ENCODE peak calls at places on chromosomes 16 and 17, in five cellular contexts. One of them, this sample, is unnamed. For H3K36me3, the result is how much of the 10 kb centered on the place peaks cover.

GRCh38 chr16:87309912-87310485 is 7.2 kb downstream of the C16orf95 start:
- DNase-seq in endothelial cell of umbilical vein: no peak
- DNase-seq in testis: no peak
- DNase-seq in A673: no peak
- DNase-seq in ovary: peak
- DNase-seq in this sample: no peak

GRCh38 chr17:56598471-56598870 is 5.0 kb downstream of the NOG start:
- DNase-seq in ovary: no peak
- DNase-seq in endothelial cell of umbilical vein: no peak
- DNase-seq in testis: no peak
- DNase-seq in A673: no peak
- DNase-seq in this sample: peak

GRCh38 chr17:57706761-57707160 is 38.3 kb downstream of the CCDC182 start:
- DNase-seq in A673: no peak
- DNase-seq in ovary: no peak
- DNase-seq in endothelial cell of umbilical vein: no peak
- DNase-seq in testis: no peak
- DNase-seq in this sample: no peak

GRCh38 chr17:969767-970387 is 9.7 kb downstream of the NXN start:
- DNase-seq in ovary: no peak
- DNase-seq in A673: no peak
- DNase-seq in testis: no peak
- DNase-seq in endothelial cell of umbilical vein: no peak
- DNase-seq in this sample: no peak

GRCh38 chr17:4534928-4535666 is 20.1 kb downstream of the MYBBP1A start:
- DNase-seq in testis: no peak
- DNase-seq in endothelial cell of umbilical vein: no peak
- DNase-seq in ovary: peak
- DNase-seq in A673: no peak
- DNase-seq in this sample: no peak

GRCh38 chr17:8836821-8837426 is 30.6 kb downstream of the PIK3R6 start:
- DNase-seq in ovary: no peak
- DNase-seq in testis: no peak
- DNase-seq in endothelial cell of umbilical vein: no peak
- DNase-seq in A673: no peak
- DNase-seq in this sample: no peak

GRCh38 chr17:76136276-76137025 is 4.6 kb downstream of the FOXJ1 start:
- DNase-seq in testis: no peak
- DNase-seq in ovary: no peak
- DNase-seq in endothelial cell of umbilical vein: no peak
- DNase-seq in A673: no peak
- DNase-seq in this sample: no peak

GRCh38 chr17:47937915-47938314 is 3.5 kb upstream of the PNPO start:
- DNase-seq in testis: peak
- DNase-seq in endothelial cell of umbilical vein: no peak
- DNase-seq in ovary: no peak
- DNase-seq in A673: no peak
- DNase-seq in this sample: no peak

GRCh38 chr16:30902070-30902972 is 5.9 kb downstream of the CTF1 start:
- DNase-seq in ovary: peak
- DNase-seq in testis: peak
- DNase-seq in endothelial cell of umbilical vein: peak
- DNase-seq in A673: peak
- DNase-seq in this sample: peak

GRCh38 chr16:89270666-89271345 is 53.3 kb downstream of the ZNF778 start:
- DNase-seq in A673: no peak
- DNase-seq in ovary: no peak
- DNase-seq in testis: no peak
- DNase-seq in endothelial cell of umbilical vein: no peak
- DNase-seq in this sample: no peak

GRCh38 chr17:44941712-44942331 is 5.8 kb downstream of the KIF18B start:
- DNase-seq in ovary: no peak
- DNase-seq in endothelial cell of umbilical vein: no peak
- DNase-seq in testis: no peak
- DNase-seq in A673: no peak
- DNase-seq in this sample: no peak

GRCh38 chr16:69108069-69108904 is 2.8 kb downstream of the HAS3 start:
- DNase-seq in endothelial cell of umbilical vein: no peak
- DNase-seq in ovary: peak
- DNase-seq in A673: no peak
- DNase-seq in testis: no peak
- DNase-seq in this sample: no peak

GRCh38 chr17:82087961-82088837 is 9.8 kb downstream of the FASN start:
- DNase-seq in testis: no peak
- DNase-seq in endothelial cell of umbilical vein: no peak
- DNase-seq in ovary: peak
- DNase-seq in A673: no peak
- DNase-seq in this sample: no peak

GRCh38 chr17:14950216-14950615 is 314.9 kb downstream of the PMP22 start:
- DNase-seq in testis: no peak
- DNase-seq in ovary: no peak
- DNase-seq in endothelial cell of umbilical vein: no peak
- DNase-seq in A673: no peak
- DNase-seq in this sample: no peak

GRCh38 chr17:28145348-28145747 is 102.9 kb downstream of the NLK start:
- DNase-seq in endothelial cell of umbilical vein: no peak
- DNase-seq in testis: no peak
- DNase-seq in ovary: no peak
- DNase-seq in A673: peak
- DNase-seq in this sample: no peak

GRCh38 chr17:38898291-38898679 is 27.1 kb upstream of the LASP1NB start:
- DNase-seq in testis: no peak
- DNase-seq in A673: no peak
- DNase-seq in ovary: no peak
- DNase-seq in endothelial cell of umbilical vein: no peak
- DNase-seq in this sample: no peak

GRCh38 chr17:57881783-57882291 is 32.0 kb upstream of the MRPS23 start:
- DNase-seq in endothelial cell of umbilical vein: no peak
- DNase-seq in ovary: no peak
- DNase-seq in testis: peak
- DNase-seq in A673: no peak
- DNase-seq in this sample: peak

GRCh38 chr16:66377327-66377723 is 10.8 kb downstream of the CDH5 start:
- DNase-seq in A673: no peak
- DNase-seq in testis: no peak
- DNase-seq in endothelial cell of umbilical vein: no peak
- DNase-seq in ovary: no peak
- DNase-seq in this sample: no peak

GRCh38 chr17:81493198-81494038 is 19.2 kb downstream of the ACTG1 start:
- DNase-seq in ovary: no peak
- DNase-seq in endothelial cell of umbilical vein: no peak
- DNase-seq in A673: no peak
- DNase-seq in testis: peak
- DNase-seq in this sample: no peak

GRCh38 chr16:26196310-26196709 is 504.6 kb downstream of the HS3ST4 start:
- DNase-seq in ovary: no peak
- DNase-seq in testis: no peak
- DNase-seq in A673: no peak
- DNase-seq in endothelial cell of umbilical vein: no peak
- DNase-seq in this sample: no peak

GRCh38 chr17:57609878-57610270 is 135.2 kb downstream of the CCDC182 start:
- DNase-seq in testis: no peak
- DNase-seq in endothelial cell of umbilical vein: no peak
- DNase-seq in ovary: no peak
- DNase-seq in A673: no peak
- DNase-seq in this sample: no peak

GRCh38 chr17:36188891-36189306 is 7.7 kb downstream of the CCL3L1 start:
- DNase-seq in endothelial cell of umbilical vein: no peak
- DNase-seq in testis: no peak
- DNase-seq in A673: no peak
- DNase-seq in ovary: no peak
- DNase-seq in this sample: no peak

GRCh38 chr17:69763503-69763902 is 311.5 kb upstream of the KCNJ16 start:
- DNase-seq in ovary: no peak
- DNase-seq in testis: no peak
- DNase-seq in endothelial cell of umbilical vein: peak
- DNase-seq in A673: no peak
- DNase-seq in this sample: peak

GRCh38 chr16:30382398-30383015 is at the start of gene SEPTIN1:
- DNase-seq in ovary: no peak
- DNase-seq in A673: no peak
- DNase-seq in endothelial cell of umbilical vein: no peak
- DNase-seq in testis: no peak
- DNase-seq in this sample: no peak

GRCh38 chr17:50308666-50309065 is 34.4 kb downstream of the TMEM92 start:
- DNase-seq in ovary: no peak
- DNase-seq in endothelial cell of umbilical vein: no peak
- DNase-seq in A673: no peak
- DNase-seq in testis: no peak
- DNase-seq in this sample: no peak

GRCh38 chr17:21817791-21818364 is 125.6 kb downstream of the KCNJ18 start:
- DNase-seq in A673: no peak
- DNase-seq in ovary: no peak
- DNase-seq in endothelial cell of umbilical vein: no peak
- DNase-seq in testis: no peak
- DNase-seq in this sample: peak

GRCh38 chr17:80545499-80545826 is 825 bp downstream of the RPTOR start:
- DNase-seq in endothelial cell of umbilical vein: peak
- DNase-seq in testis: no peak
- DNase-seq in ovary: no peak
- DNase-seq in A673: peak
- DNase-seq in this sample: no peak

GRCh38 chr16:67294927-67295326 is 15.6 kb downstream of the PLEKHG4 start:
- DNase-seq in endothelial cell of umbilical vein: no peak
- DNase-seq in ovary: no peak
- DNase-seq in A673: no peak
- DNase-seq in testis: no peak
- DNase-seq in this sample: no peak

GRCh38 chr16:7303014-7303676 is 29.5 kb upstream of the RBFOX1 start:
- DNase-seq in endothelial cell of umbilical vein: no peak
- DNase-seq in A673: no peak
- DNase-seq in ovary: peak
- DNase-seq in testis: peak
- DNase-seq in this sample: peak

GRCh38 chr16:27214084-27214961 is 11.0 kb downstream of the KDM8 start:
- DNase-seq in ovary: no peak
- DNase-seq in endothelial cell of umbilical vein: no peak
- DNase-seq in testis: no peak
- DNase-seq in A673: no peak
- DNase-seq in this sample: no peak

GRCh38 chr17:1110844-1111598 is 68.8 kb downstream of the ABR start:
- DNase-seq in testis: no peak
- DNase-seq in A673: peak
- DNase-seq in endothelial cell of umbilical vein: peak
- DNase-seq in ovary: no peak
- DNase-seq in this sample: peak

GRCh38 chr16:62190426-62190825 is 154.2 kb upstream of the CDH8 start:
- DNase-seq in testis: peak
- DNase-seq in ovary: no peak
- DNase-seq in endothelial cell of umbilical vein: no peak
- DNase-seq in A673: peak
- DNase-seq in this sample: peak

GRCh38 chr17:57284984-57285646 is 28.8 kb downstream of the MSI2 start:
- DNase-seq in A673: no peak
- DNase-seq in testis: peak
- DNase-seq in endothelial cell of umbilical vein: no peak
- DNase-seq in ovary: peak
- DNase-seq in this sample: peak

GRCh38 chr17:62767997-62768396 is 40.1 kb downstream of the MARCHF10 start:
- DNase-seq in A673: no peak
- DNase-seq in ovary: no peak
- DNase-seq in endothelial cell of umbilical vein: no peak
- DNase-seq in testis: no peak
- DNase-seq in this sample: no peak

GRCh38 chr17:75688209-75688771 is 21.2 kb downstream of the SAP30BP start:
- DNase-seq in endothelial cell of umbilical vein: peak
- DNase-seq in testis: no peak
- DNase-seq in ovary: peak
- DNase-seq in A673: no peak
- DNase-seq in this sample: no peak

GRCh38 chr17:31857920-31858646 is 961 bp downstream of the COPRS start:
- DNase-seq in ovary: no peak
- DNase-seq in A673: no peak
- DNase-seq in endothelial cell of umbilical vein: no peak
- DNase-seq in testis: no peak
- DNase-seq in this sample: no peak

DNA sequence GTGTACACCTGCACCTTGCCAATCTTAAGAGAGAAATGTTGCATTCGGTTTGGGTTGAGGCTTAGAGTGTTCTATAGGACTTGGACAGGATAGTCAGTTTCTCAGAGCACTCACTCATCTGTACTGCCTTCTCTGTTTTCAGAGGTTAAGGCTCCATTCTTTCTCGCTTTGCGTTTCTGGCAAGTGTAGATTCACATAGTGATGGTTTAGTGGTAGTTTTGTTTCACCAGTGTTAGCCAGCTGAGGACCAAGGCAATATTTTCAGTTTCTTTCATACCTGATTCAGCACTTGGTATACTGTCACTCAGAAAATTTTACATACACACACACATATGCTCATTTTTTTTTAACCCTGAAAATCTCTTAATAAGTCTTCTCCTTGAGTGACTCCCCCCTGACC is 1.3 kb downstream of the ATXN1L start:
- DNase-seq in ovary: no peak
- DNase-seq in endothelial cell of umbilical vein: no peak
- DNase-seq in testis: no peak
- DNase-seq in A673: no peak
- DNase-seq in this sample: no peak
- H3K27ac ChIP-seq in ovary: no peak
- H3K27ac ChIP-seq in endothelial cell of umbilical vein: no peak
- H3K27ac ChIP-seq in testis: no peak
- H3K27ac ChIP-seq in A673: no peak
- H3K27ac ChIP-seq in this sample: no peak

GRCh38 chr17:67358612-67359011 is 7.8 kb downstream of the PSMD12 start:
- DNase-seq in ovary: no peak
- DNase-seq in A673: peak
- DNase-seq in endothelial cell of umbilical vein: no peak
- DNase-seq in testis: no peak
- DNase-seq in this sample: no peak

GRCh38 chr17:67353161-67353560 is 13.2 kb downstream of the PSMD12 start:
- DNase-seq in A673: peak
- DNase-seq in ovary: no peak
- DNase-seq in testis: no peak
- DNase-seq in endothelial cell of umbilical vein: no peak
- DNase-seq in this sample: no peak

GRCh38 chr17:67349420-67349819 is 17.0 kb downstream of the PSMD12 start:
- DNase-seq in A673: no peak
- DNase-seq in testis: no peak
- DNase-seq in ovary: no peak
- DNase-seq in endothelial cell of umbilical vein: no peak
- DNase-seq in this sample: no peak

GRCh38 chr17:67353929-67354557 is 12.3 kb downstream of the PSMD12 start:
- DNase-seq in testis: no peak
- DNase-seq in endothelial cell of umbilical vein: no peak
- DNase-seq in A673: peak
- DNase-seq in ovary: no peak
- DNase-seq in this sample: no peak
- H3K36me3 ChIP-seq in testis: under half
- H3K36me3 ChIP-seq in endothelial cell of umbilical vein: under half
- H3K36me3 ChIP-seq in A673: half or more
- H3K36me3 ChIP-seq in ovary: under half
- H3K36me3 ChIP-seq in this sample: half or more

GRCh38 chr17:72222971-72223370 is 102.2 kb downstream of the SOX9 start:
- DNase-seq in endothelial cell of umbilical vein: no peak
- DNase-seq in A673: no peak
- DNase-seq in testis: no peak
- DNase-seq in ovary: no peak
- DNase-seq in this sample: no peak
- H3K27ac ChIP-seq in endothelial cell of umbilical vein: no peak
- H3K27ac ChIP-seq in A673: no peak
- H3K27ac ChIP-seq in testis: no peak
- H3K27ac ChIP-seq in ovary: no peak
- H3K27ac ChIP-seq in this sample: no peak

GRCh38 chr16:17289671-17290070 is 181.1 kb downstream of the XYLT1 start:
- DNase-seq in A673: no peak
- DNase-seq in endothelial cell of umbilical vein: no peak
- DNase-seq in testis: no peak
- DNase-seq in ovary: no peak
- DNase-seq in this sample: no peak
- H3K36me3 ChIP-seq in A673: under half
- H3K36me3 ChIP-seq in endothelial cell of umbilical vein: under half
- H3K36me3 ChIP-seq in testis: under half
- H3K36me3 ChIP-seq in ovary: under half
- H3K36me3 ChIP-seq in this sample: under half

This sample was measured in SJCRH30.